ENCODE peak calls at places on chromosome 20, in five cellular contexts. A is neural progenitor cell, L is fibroblast of lung, G is K562, U is hepatocyte. E is an unnamed sample.

GRCh38 chr20:32485126-32485769 is 99.9 kb downstream of the NOL4L start:
- DNase-seq in A (peak; percentile 81), L (peak; percentile 87), G (peak; percentile 52), U (peak; percentile 94), E (peak; percentile 72)

GRCh38 chr20:31560094-31560899 is 44.8 kb upstream of the ID1 start:
- DNase-seq in A (peak; percentile 65), L (peak; percentile 89), G (peak; percentile 71), U (peak; percentile 83), E (peak; percentile 81)

GRCh38 chr20:33490023-33490933 is at the start of gene CBFA2T2:
- DNase-seq in A (peak; percentile 97), L (peak; percentile 65), G (peak; percentile 28), U (no peak), E (peak; percentile 36)

GRCh38 chr20:37567331-37567665 is 39.6 kb upstream of the BLCAP start:
- DNase-seq in A (no peak), L (no peak), G (no peak), U (no peak), E (no peak)

GRCh38 chr20:16419138-16419715 is 154.0 kb downstream of the KIF16B start:
- DNase-seq in A (no peak), L (no peak), G (no peak), U (no peak), E (peak; percentile 64)

GRCh38 chr20:37282558-37282957 is 6.9 kb upstream of the MANBAL start:
- DNase-seq in A (peak; percentile 43), L (peak; percentile 80), G (no peak), U (peak; percentile 71), E (no peak)

GRCh38 chr20:1618954-1619550 is 757 bp downstream of the SIRPB1 start:
- DNase-seq in A (no peak), L (no peak), G (peak; percentile 0), U (peak; percentile 0), E (no peak)

GRCh38 chr20:15638781-15639180 is 934.5 kb downstream of the KIF16B start:
- DNase-seq in A (peak; percentile 29), L (no peak), G (no peak), U (no peak), E (no peak)

GRCh38 chr20:5191829-5192569 is 65.2 kb downstream of the CDS2 start:
- DNase-seq in A (peak; percentile 70), L (peak; percentile 88), G (peak; percentile 55), U (peak; percentile 73), E (peak; percentile 62)

GRCh38 chr20:3032624-3033023 is 10.8 kb upstream of the GNRH2 start:
- DNase-seq in A (no peak), L (no peak), G (no peak), U (no peak), E (no peak)

GRCh38 chr20:54140486-54140885 is 33.3 kb downstream of the CYP24A1 start:
- DNase-seq in A (no peak), L (no peak), G (no peak), U (no peak), E (no peak)
- H3K4me2 ChIP-seq in A (no peak overlapping the region), L (no peak overlapping the region), G (no peak overlapping the region), U (no peak overlapping the region), E (peak overlapping the region; percentile 17)

DNA sequence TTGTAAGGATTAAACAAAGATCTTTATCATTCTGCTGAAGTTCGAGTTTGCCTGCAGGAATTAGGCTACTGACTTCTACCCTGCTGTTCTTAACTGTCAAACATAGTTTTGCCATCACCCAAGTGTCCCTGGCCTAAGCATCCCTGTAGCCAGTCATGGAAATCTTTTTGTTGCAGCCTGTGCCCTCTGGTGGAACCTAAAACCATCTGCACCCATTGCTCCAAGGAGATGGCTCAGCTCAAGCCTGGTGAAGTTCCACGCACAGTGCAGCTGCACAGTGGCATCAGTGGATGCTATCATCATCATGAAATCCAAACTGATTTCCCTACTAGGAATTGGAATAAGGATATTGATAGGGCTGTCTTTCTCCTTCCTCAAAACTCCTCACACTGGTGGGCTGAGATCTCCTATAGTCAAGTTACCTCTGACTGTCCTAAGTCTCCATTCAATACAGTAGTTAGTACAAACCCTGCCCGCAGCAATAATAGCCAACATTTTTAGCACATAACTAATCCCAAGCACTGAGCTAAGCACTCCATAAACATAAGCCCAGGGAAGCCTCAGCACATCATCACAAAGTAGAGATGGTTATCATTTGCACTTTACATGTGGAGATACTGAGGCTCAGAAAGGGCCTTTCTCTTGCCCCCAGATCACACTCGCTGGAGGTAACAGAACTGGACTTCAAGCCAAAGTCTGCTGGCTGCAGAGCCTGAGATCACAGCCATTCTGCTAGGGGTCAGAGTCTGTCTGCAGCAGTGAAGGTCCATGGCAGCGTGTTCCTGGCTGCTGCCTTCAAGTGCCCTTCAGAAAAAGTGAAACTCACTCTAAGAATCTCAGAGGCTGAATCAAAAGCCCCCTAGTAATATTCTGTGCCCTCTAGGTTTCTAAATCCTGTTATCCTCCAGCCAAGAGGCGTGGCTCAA is 77.2 kb upstream of the MC3R start:
- DNase-seq in A (peak; percentile 22), L (no peak), G (no peak), U (peak; percentile 34), E (no peak)
- TF ChIP-seq CTCF in A (peak; percentile 41), L (no peak), G (no peak), U (peak; percentile 39), E (peak; percentile 42)

GRCh38 chr20:20547876-20548266 is 164.6 kb downstream of the RALGAPA2 start:
- DNase-seq in A (no peak), L (no peak), G (no peak), U (no peak), E (no peak)
- H3K4me2 ChIP-seq in A (no peak overlapping the region), L (no peak overlapping the region), G (no peak overlapping the region), U (no peak overlapping the region), E (peak overlapping the region; percentile 55)

DNA sequence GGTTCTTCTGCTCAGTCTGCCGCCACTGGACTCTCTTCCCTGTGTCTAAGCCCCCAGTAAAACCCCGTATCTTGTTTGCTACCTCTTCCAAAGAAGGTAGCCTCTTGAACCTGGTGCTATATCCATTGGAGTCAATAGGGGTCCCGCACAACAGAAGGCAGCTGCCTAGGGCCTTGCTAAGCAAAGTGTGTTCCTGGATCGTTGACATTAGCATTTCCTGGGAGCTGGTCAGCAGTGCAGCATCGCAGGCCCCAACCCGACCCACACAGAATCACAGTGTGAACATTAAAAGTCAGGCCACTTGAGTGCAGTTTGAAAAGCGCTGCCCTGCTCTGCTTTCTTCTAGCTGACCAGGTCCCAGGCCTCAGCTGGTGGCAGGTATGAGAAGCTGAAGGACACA is 2.9 kb downstream of the ADA start:
- DNase-seq in A (peak; percentile 48), L (no peak), G (no peak), U (no peak), E (no peak)
- TF ChIP-seq CTCF in A (peak; percentile 12), L (no peak), G (no peak), U (no peak), E (no peak)

GRCh38 chr20:41247523-41248370 is 69.8 kb downstream of the ZHX3 start:
- DNase-seq in A (no peak), L (no peak), G (no peak), U (no peak), E (no peak)

GRCh38 chr20:41249371-41249770 is 68.2 kb downstream of the ZHX3 start:
- DNase-seq in A (peak; percentile 19), L (peak; percentile 88), G (no peak), U (peak; percentile 60), E (peak; percentile 38)

GRCh38 chr20:41245086-41245707 is 72.3 kb downstream of the ZHX3 start:
- DNase-seq in A (peak; percentile 87), L (peak; percentile 52), G (no peak), U (no peak), E (no peak)

GRCh38 chr20:41249781-41250281 is 67.7 kb downstream of the ZHX3 start:
- DNase-seq in A (peak; percentile 77), L (peak; percentile 78), G (peak; percentile 20), U (peak; percentile 20), E (no peak)

GRCh38 chr20:41248371-41249024 is 69.0 kb downstream of the ZHX3 start:
- DNase-seq in A (no peak), L (peak; percentile 97), G (no peak), U (no peak), E (no peak)
- H3K4me2 ChIP-seq in A (peak overlapping the region; percentile 39), L (peak overlapping the region; percentile 48), G (no peak overlapping the region), U (peak overlapping the region; percentile 34), E (no peak overlapping the region)

DNA sequence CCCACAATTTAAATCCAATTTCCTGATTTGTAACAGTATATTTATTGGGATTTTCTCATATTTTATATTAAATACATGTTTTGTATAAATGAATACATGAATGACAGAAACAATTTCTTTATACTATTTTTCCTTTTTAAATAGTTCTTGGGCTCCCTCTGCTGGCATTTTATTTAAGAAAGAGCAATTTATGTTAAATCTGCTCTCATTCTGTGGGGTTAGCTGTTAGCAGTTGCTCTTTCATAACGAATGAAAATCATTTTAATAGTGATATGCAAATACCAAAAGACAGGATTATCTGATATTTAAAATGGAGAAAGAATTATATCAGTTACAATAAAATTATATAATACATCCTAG is 118.3 kb downstream of the RALGAPA2 start:
- DNase-seq in A (peak; percentile 57), L (peak; percentile 73), G (no peak), U (peak; percentile 53), E (no peak)
- TF ChIP-seq CTCF in A (peak; percentile 27), L (peak; percentile 34), G (no peak), U (peak; percentile 55), E (peak; percentile 27)

GRCh38 chr20:49983848-49984408 is 1.1 kb downstream of the SNAI1 start:
- DNase-seq in A (no peak), L (peak; percentile 63), G (peak; percentile 59), U (no peak), E (peak; percentile 33)

GRCh38 chr20:49985617-49986016 is 2.8 kb downstream of the SNAI1 start:
- DNase-seq in A (no peak), L (no peak), G (peak; percentile 17), U (no peak), E (no peak)

GRCh38 chr20:49985157-49985556 is 2.4 kb downstream of the SNAI1 start:
- DNase-seq in A (no peak), L (no peak), G (no peak), U (no peak), E (peak; percentile 32)

GRCh38 chr20:49983123-49983847 is 505 bp downstream of the SNAI1 start:
- DNase-seq in A (peak; percentile 53), L (no peak), G (peak; percentile 73), U (no peak), E (no peak)

GRCh38 chr20:49984426-49985153 is 1.8 kb downstream of the SNAI1 start:
- DNase-seq in A (no peak), L (no peak), G (peak; percentile 39), U (no peak), E (peak; percentile 32)
- H3K4me2 ChIP-seq in A (peak overlapping the region; percentile 61), L (peak overlapping the region; percentile 97), G (peak overlapping the region; percentile 98), U (peak overlapping the region; percentile 94), E (no peak overlapping the region)

DNA sequence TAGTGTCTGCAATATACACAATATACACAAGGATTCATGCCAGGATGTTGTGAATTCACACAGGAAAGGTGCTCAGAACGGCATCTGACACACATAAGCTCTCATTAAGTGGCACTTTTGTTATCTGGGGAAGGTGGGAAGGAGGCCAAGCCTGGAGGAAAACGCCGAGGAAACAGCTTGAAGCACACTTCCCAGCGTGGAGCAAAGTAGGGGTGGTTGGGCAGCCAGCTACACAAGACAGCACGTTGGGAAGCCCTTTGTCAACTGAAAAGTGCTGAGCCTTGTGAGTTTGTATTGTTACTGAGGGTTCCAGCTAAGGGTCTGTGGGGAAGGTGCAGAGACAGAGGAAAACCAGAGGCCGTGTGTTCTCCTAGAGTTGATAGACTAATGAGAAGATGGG is 181.0 kb downstream of the ZMYND8 start:
- DNase-seq in A (peak; percentile 22), L (no peak), G (no peak), U (no peak), E (no peak)
- TF ChIP-seq CTCF in A (no peak), L (no peak), G (no peak), U (no peak), E (no peak)

DNA sequence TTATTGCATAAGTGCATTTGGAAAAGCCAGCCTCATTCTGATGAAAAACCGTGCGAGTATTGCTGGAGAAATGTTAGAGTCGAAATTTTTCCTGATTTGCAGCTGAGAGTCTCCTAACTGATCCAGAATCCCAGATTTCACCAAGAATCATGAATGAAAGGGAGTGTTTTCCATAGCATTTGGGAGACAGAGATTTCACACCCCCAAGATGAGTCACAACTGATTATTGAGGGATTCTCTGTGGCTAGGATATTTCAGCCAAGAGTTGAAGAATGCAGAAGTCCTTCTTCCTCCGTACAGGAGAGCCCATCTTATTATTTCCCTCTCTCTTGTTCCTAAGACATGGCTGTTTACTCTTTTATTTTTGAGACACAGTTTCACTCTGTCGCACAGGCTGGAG is 82.2 kb upstream of the SALL4 start:
- DNase-seq in A (no peak), L (peak; percentile 22), G (no peak), U (no peak), E (no peak)
- H3K4me2 ChIP-seq in A (no peak overlapping the region), L (no peak overlapping the region), G (no peak overlapping the region), U (no peak overlapping the region), E (no peak overlapping the region)

E was measured in PC-9.